ENCODE peak calls at places on chromosomes 3 and 15, in seven cellular contexts. O is sigmoid colon, T is fibroblast of lung, L is left lung, Q is Peyer's patch, K is heart left ventricle, B is hepatocyte. N is an unnamed sample.

GRCh38 chr3:10219737-10220136 is 28.5 kb upstream of the TATDN2 start:
- DNase-seq in L (no peak), T (no peak), O (no peak), Q (no peak), B (no peak), K (no peak), N (no peak)

GRCh38 chr3:123258811-123259420 is 57.2 kb downstream of the SEC22A start:
- DNase-seq in T (peak; percentile 78), Q (no peak), B (peak; percentile 62), O (no peak), L (no peak), K (no peak), N (no peak)

GRCh38 chr15:38229700-38230099 is 22.9 kb upstream of the SPRED1 start:
- DNase-seq in Q (no peak), K (no peak), B (no peak), O (no peak), T (no peak), L (no peak), N (no peak)

GRCh38 chr3:99648091-99648490 is 9.7 kb downstream of the COL8A1 start:
- DNase-seq in B (peak; percentile 56), T (peak; percentile 68), O (no peak), L (no peak), Q (no peak), K (no peak), N (no peak)

GRCh38 chr3:64667887-64668581 is 19.8 kb downstream of the ADAMTS9 start:
- DNase-seq in B (no peak), K (peak; percentile 72), T (no peak), O (peak; percentile 81), Q (no peak), L (peak; percentile 67), N (no peak)

GRCh38 chr15:53811530-53811929 is 52.1 kb upstream of the WDR72 start:
- DNase-seq in Q (no peak), T (peak; percentile 29), O (no peak), K (no peak), L (no peak), B (peak; percentile 53), N (no peak)

GRCh38 chr3:147945968-147946519 is 536.9 kb downstream of the ZIC1 start:
- DNase-seq in O (peak; percentile 69), K (no peak), L (peak; percentile 49), Q (no peak), B (peak; percentile 65), T (peak; percentile 95), N (no peak)

GRCh38 chr3:117096549-117096948 is 387.0 kb downstream of the TUSC7 start:
- DNase-seq in T (no peak), O (no peak), L (no peak), B (no peak), K (no peak), Q (no peak), N (no peak)

GRCh38 chr3:11350374-11350773 is 78.2 kb downstream of the ATG7 start:
- DNase-seq in L (no peak), T (peak; percentile 53), B (no peak), K (no peak), O (no peak), Q (no peak), N (no peak)

GRCh38 chr3:107662109-107662477 is 139.3 kb downstream of the BBX start:
- DNase-seq in B (peak; percentile 31), O (peak; percentile 81), L (no peak), Q (no peak), K (no peak), T (peak; percentile 77), N (no peak)

GRCh38 chr3:196227629-196228493 is 11.5 kb downstream of the SLC51A start:
- DNase-seq in Q (no peak), O (peak; percentile 42), T (peak; percentile 11), B (peak; percentile 10), K (no peak), L (no peak), N (no peak)

GRCh38 chr3:14391033-14391432 is 11.4 kb upstream of the SLC6A6 start:
- DNase-seq in B (peak; percentile 63), T (peak; percentile 83), Q (no peak), K (no peak), O (peak; percentile 80), L (no peak), N (no peak)

GRCh38 chr3:112774293-112774926 is 72.3 kb downstream of the CD200R1L start:
- DNase-seq in O (no peak), Q (no peak), L (no peak), T (peak; percentile 82), K (no peak), B (no peak), N (no peak)

GRCh38 chr3:122258757-122259371 is 66.2 kb upstream of the CSTA start:
- DNase-seq in K (peak; percentile 72), B (peak; percentile 79), T (peak; percentile 46), L (peak; percentile 73), O (no peak), Q (peak; percentile 81), N (no peak)

GRCh38 chr3:60114191-60114590 is 1064.4 kb upstream of the CFAP20DC start:
- DNase-seq in O (no peak), B (no peak), Q (no peak), L (no peak), T (no peak), K (no peak), N (no peak)

GRCh38 chr3:7929319-7929889 is 572.2 kb upstream of the LMCD1 start:
- DNase-seq in K (no peak), O (no peak), L (no peak), Q (no peak), B (no peak), T (no peak), N (no peak)

GRCh38 chr3:111498022-111498421 is 44.0 kb upstream of the CD96 start:
- DNase-seq in T (no peak), Q (no peak), O (no peak), L (no peak), B (no peak), K (no peak), N (no peak)

GRCh38 chr3:13009132-13009945 is 63.9 kb downstream of the IQSEC1 start:
- DNase-seq in B (no peak), T (no peak), K (peak; percentile 91), L (peak; percentile 90), Q (peak; percentile 91), O (peak; percentile 84), N (peak; percentile 32)

GRCh38 chr15:92801774-92802464 is 98.2 kb upstream of the CHD2 start:
- DNase-seq in K (peak; percentile 75), T (peak; percentile 90), O (peak; percentile 86), Q (peak; percentile 63), B (no peak), L (peak; percentile 82), N (no peak)

GRCh38 chr3:47250309-47251060 is 32.1 kb downstream of the KIF9 start:
- DNase-seq in B (peak; percentile 29), Q (no peak), O (no peak), T (peak; percentile 45), L (peak; percentile 49), K (no peak), N (no peak)
- TF ChIP-seq CTCF in B (peak; percentile 24), Q (peak; percentile 26), O (no peak), T (peak; percentile 39), L (peak; percentile 50), K (peak; percentile 61), N (no peak)

DNA sequence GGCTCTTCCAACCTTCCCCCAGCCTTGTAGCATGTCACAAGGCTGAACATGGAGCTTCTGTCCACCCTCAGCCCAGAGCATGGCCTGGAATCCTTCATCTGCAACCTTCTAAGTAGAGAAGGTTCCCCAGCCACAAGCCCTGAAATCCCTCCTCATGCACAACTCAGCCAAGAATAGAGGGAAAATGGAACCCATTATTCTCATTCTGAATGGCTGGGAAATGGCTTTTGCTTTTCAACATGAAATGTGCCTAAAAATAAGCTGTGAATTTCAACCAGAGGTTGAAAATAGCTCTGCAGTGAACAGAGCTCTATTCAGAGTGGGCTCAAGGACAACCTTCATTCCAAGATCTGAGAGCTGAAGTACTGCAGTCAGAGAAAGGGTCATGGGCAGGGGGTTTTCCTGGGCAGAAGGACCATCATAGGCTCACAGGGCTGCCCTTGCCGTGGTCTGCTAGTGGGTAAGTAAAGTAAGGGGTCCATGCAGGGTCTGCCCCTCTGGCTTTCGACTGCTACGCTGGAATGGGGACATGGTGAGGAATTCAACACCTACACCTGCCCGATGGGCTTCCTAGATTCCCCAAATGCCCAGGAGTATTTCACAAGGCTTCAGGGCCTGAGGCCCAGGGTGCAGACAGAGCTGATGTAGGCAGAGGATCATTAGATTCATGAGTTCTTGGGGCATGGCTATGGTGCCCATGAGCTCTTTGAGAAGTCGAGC is 35.9 kb downstream of the POC1A start:
- DNase-seq in K (peak; percentile 41), O (peak; percentile 6), Q (no peak), T (no peak), B (no peak), L (no peak), N (no peak)
- H3K27ac ChIP-seq in K (no peak overlapping the region), O (peak overlapping the region; percentile 26), Q (no peak overlapping the region), T (no peak overlapping the region), B (no peak overlapping the region), L (no peak overlapping the region), N (no peak overlapping the region)

DNA sequence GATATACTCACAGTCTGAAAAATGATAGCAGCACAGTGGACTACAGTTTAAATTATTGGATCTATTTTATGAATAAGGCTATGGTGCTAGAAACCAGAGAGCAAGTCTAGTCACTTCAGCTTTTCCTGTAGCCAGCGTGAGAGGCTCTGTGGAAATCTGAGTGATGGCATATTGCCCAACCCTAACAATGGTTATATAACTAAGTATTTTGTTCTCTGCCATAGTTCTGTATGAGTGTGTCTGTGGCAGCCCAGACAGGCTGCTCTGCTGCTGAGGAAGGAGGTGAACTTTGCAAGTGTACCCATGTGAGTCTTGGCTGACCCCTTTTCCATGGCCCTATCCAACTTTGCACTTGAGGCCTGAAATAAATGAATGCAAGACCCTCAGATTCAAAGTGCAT is 105.7 kb downstream of the LRTM1 start:
- DNase-seq in O (no peak), L (no peak), T (peak; percentile 24), B (peak; percentile 35), Q (no peak), K (no peak), N (no peak)
- H3K27me3 ChIP-seq in O (no peaks in the 10 kb centered on the region), L (no peaks in the 10 kb centered on the region), T (no peaks in the 10 kb centered on the region), B (no peaks in the 10 kb centered on the region), Q (no peaks in the 10 kb centered on the region), K (no peaks in the 10 kb centered on the region), N (no peaks in the 10 kb centered on the region)

DNA sequence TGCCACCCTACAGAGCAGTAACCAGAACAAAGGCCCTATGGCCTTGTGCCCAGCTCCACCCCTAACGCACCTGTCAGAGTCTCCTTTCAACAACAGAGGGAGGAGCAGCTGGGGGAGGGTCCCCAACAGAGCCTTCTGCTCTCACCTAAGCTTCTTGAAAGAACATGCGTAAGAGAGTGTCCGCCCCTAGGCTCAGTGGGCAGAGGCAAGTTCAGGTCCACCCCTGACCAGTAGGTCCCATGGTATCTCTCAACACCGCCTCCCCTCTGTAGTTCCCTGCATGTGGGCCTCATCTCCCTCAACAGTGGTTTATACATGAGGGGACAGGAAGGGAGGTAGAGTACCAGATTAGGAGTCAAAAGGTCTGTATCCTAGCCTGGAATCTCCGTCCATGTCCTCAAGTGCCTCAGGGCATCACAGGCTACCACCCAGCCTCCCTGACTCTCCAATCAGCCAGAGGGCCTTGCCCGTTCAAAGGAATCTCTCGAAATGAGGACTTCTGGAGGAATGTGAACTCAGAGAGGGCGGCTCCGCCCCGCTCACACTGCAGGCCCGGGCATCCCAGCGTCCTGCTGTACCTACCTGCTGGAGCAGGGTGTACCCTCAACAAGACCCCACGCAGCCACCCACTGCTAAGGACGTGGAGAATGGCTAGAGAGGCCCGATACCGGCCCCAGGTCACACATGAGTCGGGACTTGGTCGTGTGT is 680 bp downstream of the POC1A start:
- DNase-seq in T (no peak), K (no peak), O (no peak), B (peak; percentile 39), Q (no peak), L (no peak), N (no peak)
- TF ChIP-seq CTCF in T (no peak), K (no peak), O (no peak), B (no peak), Q (no peak), L (no peak), N (no peak)

N was measured in CD4-positive, alpha-beta T cell.